ENCODE peak calls at places on chromosome 5, in six cellular contexts. X is smooth muscle cell of the brain vasculature; F is AG09309; T is activated CD4-positive, alpha-beta T cell treated with anti-CD3 and anti-CD28 coated beads, Interleukin-2, amount 50 U/mL, for 1 hour; Y is OCI-M1; A is activated T-cell treated with anti-CD3 and anti-CD28 coated beads, Interleukin-2, amount 50 U/mL, for 72 hours. W is an unnamed sample.

GRCh38 chr5:126499742-126500396 is 76.7 kb downstream of the GRAMD2B start:
- DNase-seq in A (peak; percentile 7), T (no peak), Y (peak; percentile 51), X (no peak), F (no peak), W (no peak)

GRCh38 chr5:126120939-126121338 is 302.3 kb upstream of the GRAMD2B start:
- DNase-seq in Y (no peak), T (no peak), F (no peak), X (no peak), A (no peak), W (no peak)

GRCh38 chr5:145141534-145141933 is 693.6 kb downstream of the PRELID2 start:
- DNase-seq in T (no peak), A (no peak), Y (no peak), X (no peak), F (no peak), W (no peak)

GRCh38 chr5:10374032-10374431 is 20.5 kb downstream of the MARCHF6 start:
- DNase-seq in T (no peak), X (no peak), F (no peak), A (no peak), Y (no peak), W (no peak)

GRCh38 chr5:103569313-103570060 is 6.9 kb upstream of the NUDT12 start:
- DNase-seq in X (no peak), T (no peak), F (no peak), A (no peak), Y (no peak), W (no peak)

GRCh38 chr5:156170351-156170961 is 156.5 kb upstream of the SGCD start:
- DNase-seq in T (no peak), Y (no peak), F (no peak), X (no peak), A (no peak), W (no peak)

GRCh38 chr5:134891473-134891872 is 13.5 kb upstream of the PCBD2 start:
- DNase-seq in X (no peak), A (no peak), F (no peak), T (no peak), Y (no peak), W (no peak)

GRCh38 chr5:88203977-88204735 is 64.5 kb downstream of the TMEM161B start:
- DNase-seq in Y (no peak), T (peak; percentile 25), F (no peak), X (no peak), A (peak; percentile 38), W (no peak)

GRCh38 chr5:171562822-171563221 is 143.4 kb downstream of the FGF18 start:
- DNase-seq in F (no peak), Y (peak; percentile 15), A (peak; percentile 16), X (no peak), T (no peak), W (no peak)

GRCh38 chr5:17910318-17910717 is 276.1 kb downstream of the TAF11L14 start:
- DNase-seq in Y (peak; percentile 55), A (no peak), T (no peak), F (no peak), X (peak; percentile 24), W (no peak)

GRCh38 chr5:176762489-176762888 is 47.9 kb upstream of the UNC5A start:
- DNase-seq in F (no peak), X (no peak), Y (no peak), A (no peak), T (no peak), W (peak; percentile 45)

GRCh38 chr5:133511653-133512235 is 100.6 kb downstream of the FSTL4 start:
- DNase-seq in F (no peak), T (no peak), Y (no peak), A (no peak), X (no peak), W (no peak)

GRCh38 chr5:169426674-169427250 is 125.8 kb upstream of the SLIT3 start:
- DNase-seq in F (no peak), Y (peak; percentile 23), A (no peak), X (no peak), T (no peak), W (no peak)

GRCh38 chr5:73250645-73251044 is 77.7 kb downstream of the TMEM174 start:
- DNase-seq in A (no peak), Y (no peak), F (no peak), X (no peak), T (no peak), W (no peak)

GRCh38 chr5:173973614-173973969 is 15.4 kb upstream of the C5orf47 start:
- DNase-seq in T (no peak), Y (peak; percentile 46), A (no peak), F (no peak), X (no peak), W (no peak)

GRCh38 chr5:150274811-150275210 is 14.8 kb downstream of the CAMK2A start:
- DNase-seq in T (no peak), A (no peak), X (no peak), F (no peak), Y (no peak), W (peak; percentile 13)

GRCh38 chr5:140159014-140159927 is 15.7 kb upstream of the CYSTM1 start:
- DNase-seq in A (no peak), F (no peak), T (no peak), X (no peak), Y (no peak), W (no peak)

GRCh38 chr5:64229163-64229774 is 63.6 kb downstream of the RNF180 start:
- DNase-seq in X (no peak), F (no peak), T (no peak), Y (peak; percentile 67), A (no peak), W (no peak)

GRCh38 chr5:64690104-64690416 is 243 bp upstream of the SHISAL2B start:
- DNase-seq in X (no peak), T (no peak), A (no peak), Y (no peak), F (no peak), W (no peak)

GRCh38 chr5:22835630-22836029 is 17.5 kb downstream of the CDH12 start:
- DNase-seq in A (no peak), Y (no peak), F (no peak), T (no peak), X (no peak), W (no peak)

GRCh38 chr5:171520300-171521170 is 101.1 kb downstream of the FGF18 start:
- DNase-seq in Y (no peak), X (no peak), A (no peak), F (no peak), T (no peak), W (peak; percentile 81)